ENCODE peak calls at places on chromosomes 7 and 10, in six cellular contexts. One of them, this sample, is unnamed.

GRCh38 chr7:117478796-117479479 is 887 bp upstream of the CFTR start:
- DNase-seq in GF-D8: no peak
- DNase-seq in left lobe of liver: no peak
- DNase-seq in right cardiac atrium: no peak
- DNase-seq in stimulated activated CD4-positive, alpha-beta T cell treated with anti-CD3 and anti-CD28 coated beads, Interleukin-1b, Interleukin-23, amount 100 ng/mL, for 48 hours: no peak
- DNase-seq in GM12878: no peak
- DNase-seq in this sample: no peak

GRCh38 chr10:50561266-50561665 is 62.5 kb downstream of the SGMS1 start:
- DNase-seq in GF-D8: no peak
- DNase-seq in right cardiac atrium: no peak
- DNase-seq in left lobe of liver: no peak
- DNase-seq in stimulated activated CD4-positive, alpha-beta T cell treated with anti-CD3 and anti-CD28 coated beads, Interleukin-1b, Interleukin-23, amount 100 ng/mL, for 48 hours: no peak
- DNase-seq in GM12878: no peak
- DNase-seq in this sample: no peak

GRCh38 chr10:70432101-70432500 is 9.4 kb downstream of the NODAL start:
- DNase-seq in right cardiac atrium: peak; percentile 81
- DNase-seq in GF-D8: no peak
- DNase-seq in stimulated activated CD4-positive, alpha-beta T cell treated with anti-CD3 and anti-CD28 coated beads, Interleukin-1b, Interleukin-23, amount 100 ng/mL, for 48 hours: no peak
- DNase-seq in left lobe of liver: no peak
- DNase-seq in GM12878: no peak
- DNase-seq in this sample: no peak

GRCh38 chr10:77911535-77912123 is 14.9 kb downstream of the DLG5 start:
- DNase-seq in left lobe of liver: no peak
- DNase-seq in right cardiac atrium: no peak
- DNase-seq in GM12878: no peak
- DNase-seq in stimulated activated CD4-positive, alpha-beta T cell treated with anti-CD3 and anti-CD28 coated beads, Interleukin-1b, Interleukin-23, amount 100 ng/mL, for 48 hours: no peak
- DNase-seq in GF-D8: no peak
- DNase-seq in this sample: no peak

GRCh38 chr10:79053081-79053434 is 15.7 kb upstream of the ZMIZ1 start:
- DNase-seq in left lobe of liver: peak; percentile 15
- DNase-seq in stimulated activated CD4-positive, alpha-beta T cell treated with anti-CD3 and anti-CD28 coated beads, Interleukin-1b, Interleukin-23, amount 100 ng/mL, for 48 hours: no peak
- DNase-seq in GF-D8: no peak
- DNase-seq in right cardiac atrium: no peak
- DNase-seq in GM12878: no peak
- DNase-seq in this sample: no peak

GRCh38 chr7:33901199-33901598 is 4.1 kb upstream of the BMPER start:
- DNase-seq in right cardiac atrium: no peak
- DNase-seq in GM12878: no peak
- DNase-seq in left lobe of liver: no peak
- DNase-seq in stimulated activated CD4-positive, alpha-beta T cell treated with anti-CD3 and anti-CD28 coated beads, Interleukin-1b, Interleukin-23, amount 100 ng/mL, for 48 hours: no peak
- DNase-seq in GF-D8: no peak
- DNase-seq in this sample: no peak

GRCh38 chr10:80136134-80136571 is 3.6 kb downstream of the PLAC9 start:
- DNase-seq in GF-D8: no peak
- DNase-seq in left lobe of liver: no peak
- DNase-seq in stimulated activated CD4-positive, alpha-beta T cell treated with anti-CD3 and anti-CD28 coated beads, Interleukin-1b, Interleukin-23, amount 100 ng/mL, for 48 hours: no peak
- DNase-seq in right cardiac atrium: peak; percentile 98
- DNase-seq in GM12878: no peak
- DNase-seq in this sample: no peak

GRCh38 chr10:73758704-73759511 is 14.7 kb downstream of the SEC24C start:
- DNase-seq in stimulated activated CD4-positive, alpha-beta T cell treated with anti-CD3 and anti-CD28 coated beads, Interleukin-1b, Interleukin-23, amount 100 ng/mL, for 48 hours: no peak
- DNase-seq in left lobe of liver: no peak
- DNase-seq in GM12878: no peak
- DNase-seq in GF-D8: no peak
- DNase-seq in right cardiac atrium: no peak
- DNase-seq in this sample: no peak

GRCh38 chr7:140475747-140476333 is 3.5 kb downstream of the MKRN1 start:
- DNase-seq in stimulated activated CD4-positive, alpha-beta T cell treated with anti-CD3 and anti-CD28 coated beads, Interleukin-1b, Interleukin-23, amount 100 ng/mL, for 48 hours: no peak
- DNase-seq in right cardiac atrium: no peak
- DNase-seq in left lobe of liver: no peak
- DNase-seq in GM12878: no peak
- DNase-seq in GF-D8: peak; percentile 4
- DNase-seq in this sample: no peak

GRCh38 chr7:33981686-33982424 is 76.5 kb downstream of the BMPER start:
- DNase-seq in right cardiac atrium: no peak
- DNase-seq in left lobe of liver: no peak
- DNase-seq in stimulated activated CD4-positive, alpha-beta T cell treated with anti-CD3 and anti-CD28 coated beads, Interleukin-1b, Interleukin-23, amount 100 ng/mL, for 48 hours: no peak
- DNase-seq in GF-D8: no peak
- DNase-seq in GM12878: no peak
- DNase-seq in this sample: no peak

GRCh38 chr10:28127881-28128280 is 129.0 kb upstream of the ODAD2 start:
- DNase-seq in right cardiac atrium: no peak
- DNase-seq in GM12878: no peak
- DNase-seq in GF-D8: no peak
- DNase-seq in stimulated activated CD4-positive, alpha-beta T cell treated with anti-CD3 and anti-CD28 coated beads, Interleukin-1b, Interleukin-23, amount 100 ng/mL, for 48 hours: no peak
- DNase-seq in left lobe of liver: no peak
- DNase-seq in this sample: no peak

GRCh38 chr7:16484453-16485158 is 19.1 kb upstream of the SOSTDC1 start:
- DNase-seq in GF-D8: no peak
- DNase-seq in right cardiac atrium: no peak
- DNase-seq in stimulated activated CD4-positive, alpha-beta T cell treated with anti-CD3 and anti-CD28 coated beads, Interleukin-1b, Interleukin-23, amount 100 ng/mL, for 48 hours: no peak
- DNase-seq in left lobe of liver: no peak
- DNase-seq in GM12878: no peak
- DNase-seq in this sample: no peak

GRCh38 chr7:22784346-22784745 is 38.3 kb downstream of the TOMM7 start:
- DNase-seq in stimulated activated CD4-positive, alpha-beta T cell treated with anti-CD3 and anti-CD28 coated beads, Interleukin-1b, Interleukin-23, amount 100 ng/mL, for 48 hours: no peak
- DNase-seq in left lobe of liver: no peak
- DNase-seq in right cardiac atrium: no peak
- DNase-seq in GM12878: no peak
- DNase-seq in GF-D8: no peak
- DNase-seq in this sample: no peak

GRCh38 chr10:30882281-30882680 is 149.4 kb downstream of the ZNF438 start:
- DNase-seq in GF-D8: no peak
- DNase-seq in GM12878: no peak
- DNase-seq in right cardiac atrium: no peak
- DNase-seq in left lobe of liver: no peak
- DNase-seq in stimulated activated CD4-positive, alpha-beta T cell treated with anti-CD3 and anti-CD28 coated beads, Interleukin-1b, Interleukin-23, amount 100 ng/mL, for 48 hours: no peak
- DNase-seq in this sample: no peak

GRCh38 chr10:58299580-58299979 is 30.6 kb downstream of the CISD1 start:
- DNase-seq in GM12878: no peak
- DNase-seq in stimulated activated CD4-positive, alpha-beta T cell treated with anti-CD3 and anti-CD28 coated beads, Interleukin-1b, Interleukin-23, amount 100 ng/mL, for 48 hours: peak; percentile 52
- DNase-seq in left lobe of liver: peak; percentile 56
- DNase-seq in right cardiac atrium: no peak
- DNase-seq in GF-D8: peak; percentile 58
- DNase-seq in this sample: peak; percentile 15

GRCh38 chr10:83515001-83515400 is 624.3 kb upstream of the GHITM start:
- DNase-seq in GF-D8: no peak
- DNase-seq in right cardiac atrium: no peak
- DNase-seq in stimulated activated CD4-positive, alpha-beta T cell treated with anti-CD3 and anti-CD28 coated beads, Interleukin-1b, Interleukin-23, amount 100 ng/mL, for 48 hours: no peak
- DNase-seq in left lobe of liver: no peak
- DNase-seq in GM12878: no peak
- DNase-seq in this sample: no peak

GRCh38 chr7:157903715-157904114 is 566.9 kb downstream of the DNAJB6 start:
- DNase-seq in GM12878: no peak
- DNase-seq in GF-D8: no peak
- DNase-seq in stimulated activated CD4-positive, alpha-beta T cell treated with anti-CD3 and anti-CD28 coated beads, Interleukin-1b, Interleukin-23, amount 100 ng/mL, for 48 hours: no peak
- DNase-seq in right cardiac atrium: no peak
- DNase-seq in left lobe of liver: no peak
- DNase-seq in this sample: no peak

GRCh38 chr7:8320174-8320573 is 58.2 kb upstream of the ICA1 start:
- DNase-seq in GF-D8: no peak
- DNase-seq in right cardiac atrium: no peak
- DNase-seq in left lobe of liver: no peak
- DNase-seq in GM12878: no peak
- DNase-seq in stimulated activated CD4-positive, alpha-beta T cell treated with anti-CD3 and anti-CD28 coated beads, Interleukin-1b, Interleukin-23, amount 100 ng/mL, for 48 hours: no peak
- DNase-seq in this sample: no peak

GRCh38 chr10:51397244-51397643 is 302.2 kb downstream of the CSTF2T start:
- DNase-seq in left lobe of liver: no peak
- DNase-seq in GF-D8: no peak
- DNase-seq in GM12878: no peak
- DNase-seq in stimulated activated CD4-positive, alpha-beta T cell treated with anti-CD3 and anti-CD28 coated beads, Interleukin-1b, Interleukin-23, amount 100 ng/mL, for 48 hours: no peak
- DNase-seq in right cardiac atrium: no peak
- DNase-seq in this sample: no peak

GRCh38 chr10:48467669-48468068 is 137.2 kb downstream of the ARHGAP22 start:
- DNase-seq in left lobe of liver: no peak
- DNase-seq in right cardiac atrium: no peak
- DNase-seq in stimulated activated CD4-positive, alpha-beta T cell treated with anti-CD3 and anti-CD28 coated beads, Interleukin-1b, Interleukin-23, amount 100 ng/mL, for 48 hours: no peak
- DNase-seq in GM12878: no peak
- DNase-seq in GF-D8: no peak
- DNase-seq in this sample: no peak

GRCh38 chr10:13276749-13277394 is 23.0 kb downstream of the PHYH start:
- DNase-seq in GM12878: no peak
- DNase-seq in GF-D8: no peak
- DNase-seq in stimulated activated CD4-positive, alpha-beta T cell treated with anti-CD3 and anti-CD28 coated beads, Interleukin-1b, Interleukin-23, amount 100 ng/mL, for 48 hours: no peak
- DNase-seq in left lobe of liver: no peak
- DNase-seq in right cardiac atrium: no peak
- DNase-seq in this sample: no peak

GRCh38 chr7:125747966-125748365 is 818.3 kb upstream of the POT1 start:
- DNase-seq in GF-D8: no peak
- DNase-seq in left lobe of liver: no peak
- DNase-seq in GM12878: no peak
- DNase-seq in right cardiac atrium: no peak
- DNase-seq in stimulated activated CD4-positive, alpha-beta T cell treated with anti-CD3 and anti-CD28 coated beads, Interleukin-1b, Interleukin-23, amount 100 ng/mL, for 48 hours: no peak
- DNase-seq in this sample: no peak

GRCh38 chr7:47950714-47951113 is 2.4 kb upstream of the PKD1L1 start:
- DNase-seq in right cardiac atrium: peak; percentile 79
- DNase-seq in GF-D8: no peak
- DNase-seq in stimulated activated CD4-positive, alpha-beta T cell treated with anti-CD3 and anti-CD28 coated beads, Interleukin-1b, Interleukin-23, amount 100 ng/mL, for 48 hours: no peak
- DNase-seq in GM12878: no peak
- DNase-seq in left lobe of liver: no peak
- DNase-seq in this sample: no peak

GRCh38 chr10:27646194-27646593 is 99.4 kb downstream of the MKX start:
- DNase-seq in GF-D8: no peak
- DNase-seq in left lobe of liver: no peak
- DNase-seq in GM12878: no peak
- DNase-seq in stimulated activated CD4-positive, alpha-beta T cell treated with anti-CD3 and anti-CD28 coated beads, Interleukin-1b, Interleukin-23, amount 100 ng/mL, for 48 hours: no peak
- DNase-seq in right cardiac atrium: no peak
- DNase-seq in this sample: no peak